ENCODE peak calls at places on chromosomes 4 and X, in four cellular contexts. C, B, H and G are unnamed samples.

GRCh38 chr4:106691749-106692148 is 323.2 kb upstream of the GIMD1 start:
- DNase-seq in C (no peak), B (peak; percentile 20), H (no peak), G (no peak)

GRCh38 chr4:103934178-103934789 is 214.5 kb upstream of the TACR3 start:
- DNase-seq in C (peak; percentile 49), B (peak; percentile 72), H (no peak), G (no peak)

GRCh38 chr4:128315756-128316520 is 28.3 kb upstream of the PGRMC2 start:
- DNase-seq in C (peak; percentile 43), B (no peak), H (no peak), G (no peak)

GRCh38 chr4:182749768-182750167 is 167.4 kb downstream of the DCTD start:
- DNase-seq in C (no peak), B (no peak), H (no peak), G (no peak)

GRCh38 chr4:24642941-24643628 is 58.7 kb upstream of the DHX15 start:
- DNase-seq in C (peak; percentile 65), B (no peak), H (no peak), G (no peak)

GRCh38 chr4:71713611-71714203 is 70.2 kb downstream of the GC start:
- DNase-seq in C (peak; percentile 60), B (peak; percentile 23), H (no peak), G (no peak)

GRCh38 chrX:121781991-121782390 is 734.6 kb downstream of the GLUD2 start:
- DNase-seq in C (no peak), B (no peak), H (no peak), G (no peak)

GRCh38 chrX:15971696-15972095 is 117.1 kb upstream of the AP1S2 start:
- DNase-seq in C (no peak), B (no peak), H (no peak), G (no peak)

GRCh38 chr4:43331226-43332078 is 438.9 kb downstream of the GRXCR1 start:
- DNase-seq in C (no peak), B (no peak), H (no peak), G (no peak)

GRCh38 chrX:109475174-109475891 is 6.6 kb downstream of the GUCY2F start:
- DNase-seq in C (peak; percentile 21), B (peak; percentile 91), H (peak; percentile 69), G (peak; percentile 70)

GRCh38 chr4:41644288-41644914 is 104.1 kb downstream of the PHOX2B start:
- DNase-seq in C (no peak), B (peak; percentile 92), H (peak; percentile 90), G (peak; percentile 85)

GRCh38 chr4:80086296-80086695 is 13.3 kb upstream of the ANTXR2 start:
- DNase-seq in C (no peak), B (no peak), H (no peak), G (no peak)

GRCh38 chr4:103996637-103997036 is 276.9 kb upstream of the TACR3 start:
- DNase-seq in C (peak; percentile 69), B (peak; percentile 70), H (no peak), G (no peak)

GRCh38 chrX:154486396-154487207 is at the start of gene UBL4A:
- DNase-seq in C (peak; percentile 15), B (peak; percentile 61), H (peak; percentile 71), G (peak; percentile 74)

GRCh38 chr4:137226221-137226620 is 306.1 kb downstream of the PCDH18 start:
- DNase-seq in C (no peak), B (no peak), H (no peak), G (no peak)

DNA sequence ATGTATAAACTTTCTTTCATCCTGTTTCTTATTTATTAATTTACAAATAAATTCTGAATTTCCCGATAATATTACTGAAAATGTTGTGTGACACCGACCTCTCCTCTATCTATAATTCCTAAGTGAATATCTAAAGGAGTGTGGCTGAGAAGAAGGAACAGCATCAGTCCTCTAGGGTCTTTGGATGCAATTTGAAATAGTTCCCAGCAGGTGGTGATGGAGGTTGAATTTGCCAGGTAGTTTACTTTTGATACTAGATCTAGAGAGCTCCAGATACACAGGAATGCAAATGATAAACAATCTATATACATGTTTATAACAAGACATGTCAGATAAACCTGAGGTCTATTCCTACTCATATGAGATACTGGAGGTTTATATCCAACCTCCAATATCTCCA is 305.4 kb downstream of the PCDH18 start:
- DNase-seq in C (peak; percentile 7), B (peak; percentile 27), H (no peak), G (no peak)
- TF ChIP-seq CTCF in C (peak; percentile 72), B (peak; percentile 49), H (no peak), G (peak; percentile 62)

GRCh38 chr4:113331811-113332210 is 282.4 kb downstream of the ANK2 start:
- DNase-seq in C (no peak), B (no peak), H (no peak), G (no peak)

GRCh38 chr4:113325876-113326615 is 276.6 kb downstream of the ANK2 start:
- DNase-seq in C (no peak), B (no peak), H (no peak), G (no peak)

GRCh38 chr4:113330200-113330599 is 280.7 kb downstream of the ANK2 start:
- DNase-seq in C (no peak), B (no peak), H (no peak), G (no peak)

GRCh38 chr4:113327513-113327912 is 278.1 kb downstream of the ANK2 start:
- DNase-seq in C (no peak), B (no peak), H (no peak), G (no peak)

GRCh38 chr4:113328514-113328913 is 279.1 kb downstream of the ANK2 start:
- DNase-seq in C (no peak), B (peak; percentile 63), H (no peak), G (no peak)
- TF ChIP-seq CTCF in C (peak; percentile 51), B (peak; percentile 67), H (peak; percentile 25), G (peak; percentile 69)

GRCh38 chr4:78863254-78863869 is 75.9 kb downstream of the PAQR3 start:
- DNase-seq in C (no peak), B (no peak), H (no peak), G (no peak)

GRCh38 chr4:78863991-78864390 is 75.2 kb downstream of the PAQR3 start:
- DNase-seq in C (no peak), B (no peak), H (no peak), G (no peak)

GRCh38 chr4:78862314-78862737 is 76.9 kb downstream of the PAQR3 start:
- DNase-seq in C (no peak), B (no peak), H (no peak), G (no peak)

GRCh38 chr4:78864405-78865024 is 74.7 kb downstream of the PAQR3 start:
- DNase-seq in C (peak; percentile 74), B (peak; percentile 70), H (no peak), G (no peak)

GRCh38 chr4:78865451-78865850 is 73.8 kb downstream of the PAQR3 start:
- DNase-seq in C (no peak), B (no peak), H (no peak), G (no peak)
- TF ChIP-seq CTCF in C (no peak), B (no peak), H (no peak), G (no peak)

DNA sequence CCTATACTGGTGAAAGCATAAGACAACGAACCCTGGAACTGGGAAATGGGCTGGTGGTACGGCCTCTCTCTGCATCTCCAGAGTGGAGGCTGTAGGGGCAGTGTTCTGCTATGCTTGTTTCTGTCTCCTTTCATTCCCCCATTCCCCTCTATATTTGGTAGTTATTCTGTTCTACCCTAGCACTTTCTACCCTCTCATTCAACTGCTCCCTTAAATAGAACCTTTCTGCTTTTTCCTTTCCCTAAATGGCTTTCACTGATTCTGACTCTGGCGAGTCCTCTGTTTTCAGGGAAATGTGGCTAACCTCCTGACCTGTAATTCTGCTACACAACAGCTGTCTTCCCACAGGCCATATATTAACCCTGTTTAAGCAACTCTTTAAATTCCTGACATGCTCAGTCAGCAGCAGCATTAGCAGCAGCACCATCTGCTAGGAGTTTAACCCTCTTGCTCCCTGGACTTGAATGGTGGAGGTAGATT is 94.2 kb downstream of the CXCL13 start:
- DNase-seq in C (peak; percentile 75), B (peak; percentile 70), H (no peak), G (no peak)
- TF ChIP-seq CTCF in C (peak; percentile 42), B (peak; percentile 43), H (no peak), G (peak; percentile 57)

GRCh38 chr4:140640150-140640748 is 71.5 kb upstream of the UCP1 start:
- DNase-seq in C (no peak), B (no peak), H (no peak), G (no peak)

GRCh38 chr4:140641105-140641555 is 72.4 kb upstream of the UCP1 start:
- DNase-seq in C (no peak), B (no peak), H (no peak), G (no peak)

GRCh38 chr4:140635606-140636005 is 66.8 kb upstream of the UCP1 start:
- DNase-seq in C (peak; percentile 34), B (peak; percentile 53), H (no peak), G (no peak)

GRCh38 chr4:140633951-140634350 is 65.2 kb upstream of the UCP1 start:
- DNase-seq in C (no peak), B (no peak), H (no peak), G (no peak)

GRCh38 chr4:140637836-140638235 is 69.1 kb upstream of the UCP1 start:
- DNase-seq in C (peak; percentile 25), B (peak; percentile 68), H (no peak), G (no peak)
- TF ChIP-seq CTCF in C (peak; percentile 74), B (peak; percentile 79), H (peak; percentile 48), G (peak; percentile 76)

GRCh38 chr4:177986236-177986635 is 544.0 kb upstream of the AGA start:
- DNase-seq in C (no peak), B (no peak), H (no peak), G (no peak)

GRCh38 chr4:177987896-177988295 is 545.7 kb upstream of the AGA start:
- DNase-seq in C (no peak), B (no peak), H (no peak), G (no peak)
- TF ChIP-seq CTCF in C (no peak), B (no peak), H (no peak), G (no peak)

DNA sequence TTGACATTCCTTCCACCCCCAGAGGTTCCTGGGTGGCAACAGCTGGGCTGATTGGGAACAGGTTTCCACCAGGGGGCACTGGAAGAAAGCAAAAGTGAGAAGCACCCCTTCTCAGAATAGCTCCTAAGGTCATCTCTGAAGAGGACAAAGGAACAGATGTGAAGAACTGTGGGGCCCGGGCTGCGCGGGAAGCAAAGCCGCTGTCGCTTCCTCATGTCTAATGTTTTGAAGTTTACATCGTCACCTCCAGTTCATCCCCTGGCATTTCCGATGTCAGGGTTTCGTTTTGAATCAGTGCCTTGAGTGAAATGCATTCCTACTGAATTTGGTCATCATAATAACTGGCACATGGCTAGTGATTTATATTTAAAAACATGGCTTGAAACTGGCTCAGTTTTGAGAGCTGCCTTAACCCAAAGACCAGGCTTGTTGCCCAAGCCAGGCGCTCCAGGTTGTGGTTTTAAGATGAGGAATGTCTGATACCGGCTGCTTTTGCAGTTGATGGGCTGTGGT is 6.1 kb downstream of the TXK start:
- DNase-seq in C (peak; percentile 98), B (peak; percentile 89), H (peak; percentile 81), G (no peak)
- TF ChIP-seq CTCF in C (peak; percentile 76), B (peak; percentile 80), H (peak; percentile 56), G (peak; percentile 71)

GRCh38 chr4:151099226-151099975 is at the start of gene RPS3A:
- DNase-seq in C (peak; percentile 95), B (peak; percentile 97), H (peak; percentile 99), G (peak; percentile 97)
- TF ChIP-seq CTCF in C (peak; percentile 78), B (peak; percentile 86), H (peak; percentile 65), G (peak; percentile 85)